ENCODE peak calls at places on chromosomes 6 and 20, in four cellular contexts. G, T, S and N are unnamed samples. For H3K4me1, the result is how much of the 10 kb centered on the place peaks cover.

GRCh38 chr6:54846243-54846856 is at the start of gene FAM83B:
- DNase-seq in G (peak), T (peak), S (no peak), N (peak)

GRCh38 chr6:30810813-30811329 is 66.5 kb upstream of the IER3 start:
- DNase-seq in G (no peak), T (no peak), S (no peak), N (peak)

GRCh38 chr6:24931296-24931695 is 4.5 kb downstream of the RIPOR2 start:
- DNase-seq in G (no peak), T (no peak), S (peak), N (no peak)

GRCh38 chr20:61328906-61329558 is 77.0 kb downstream of the CDH4 start:
- DNase-seq in G (no peak), T (no peak), S (peak), N (no peak)

GRCh38 chr6:19472168-19472567 is 365.0 kb upstream of the ID4 start:
- DNase-seq in G (peak), T (no peak), S (peak), N (no peak)

GRCh38 chr6:46113370-46113769 is 16.4 kb upstream of the ENPP4 start:
- DNase-seq in G (peak), T (no peak), S (no peak), N (peak)

GRCh38 chr6:111353914-111354464 is 129.0 kb downstream of the REV3L start:
- DNase-seq in G (peak), T (no peak), S (peak), N (no peak)

GRCh38 chr20:19758888-19759331 is 852 bp downstream of the RIN2 start:
- DNase-seq in G (peak), T (no peak), S (no peak), N (peak)

GRCh38 chr6:110562316-110562915 is 86.0 kb upstream of the SLC22A16 start:
- DNase-seq in G (no peak), T (no peak), S (no peak), N (no peak)

GRCh38 chr6:40894962-40895799 is 143.8 kb downstream of the UNC5CL start:
- DNase-seq in G (peak), T (peak), S (peak), N (peak)

GRCh38 chr6:47230579-47230978 is 79.1 kb downstream of the TNFRSF21 start:
- DNase-seq in G (no peak), T (no peak), S (no peak), N (no peak)

GRCh38 chr6:56244528-56245253 is 2.7 kb downstream of the COL21A1 start:
- DNase-seq in G (no peak), T (no peak), S (no peak), N (no peak)

GRCh38 chr6:169171951-169172350 is 81.7 kb downstream of the THBS2 start:
- DNase-seq in G (no peak), T (no peak), S (peak), N (no peak)

GRCh38 chr20:18188446-18188845 is 50.8 kb downstream of the KAT14 start:
- DNase-seq in G (no peak), T (no peak), S (peak), N (no peak)

GRCh38 chr6:111423960-111424846 is 58.8 kb downstream of the REV3L start:
- DNase-seq in G (no peak), T (no peak), S (peak), N (no peak)

GRCh38 chr6:35722121-35722761 is 14.6 kb upstream of the ARMC12 start:
- DNase-seq in G (no peak), T (no peak), S (no peak), N (no peak)

GRCh38 chr6:157823001-157823522 is at the start of gene SNX9:
- DNase-seq in G (peak), T (no peak), S (peak), N (peak)

GRCh38 chr6:6131492-6132109 is 124.9 kb upstream of the NRN1 start:
- DNase-seq in G (peak), T (peak), S (no peak), N (peak)

GRCh38 chr6:147666254-147666653 is 157.8 kb downstream of the SAMD5 start:
- DNase-seq in G (no peak), T (no peak), S (no peak), N (no peak)

GRCh38 chr6:119312875-119313338 is 36.7 kb downstream of the MAN1A1 start:
- DNase-seq in G (peak), T (no peak), S (no peak), N (no peak)

GRCh38 chr6:119312441-119312840 is 37.1 kb downstream of the MAN1A1 start:
- DNase-seq in G (no peak), T (no peak), S (no peak), N (no peak)

GRCh38 chr6:119310486-119311036 is 39.0 kb downstream of the MAN1A1 start:
- DNase-seq in G (no peak), T (no peak), S (peak), N (no peak)

GRCh38 chr6:119308994-119309657 is 40.4 kb downstream of the MAN1A1 start:
- DNase-seq in G (no peak), T (no peak), S (no peak), N (no peak)

GRCh38 chr6:119311514-119312142 is 37.9 kb downstream of the MAN1A1 start:
- DNase-seq in G (no peak), T (no peak), S (no peak), N (no peak)
- H3K9ac ChIP-seq in G (no peak), T (no peak), S (no peak), N (no peak)

DNA sequence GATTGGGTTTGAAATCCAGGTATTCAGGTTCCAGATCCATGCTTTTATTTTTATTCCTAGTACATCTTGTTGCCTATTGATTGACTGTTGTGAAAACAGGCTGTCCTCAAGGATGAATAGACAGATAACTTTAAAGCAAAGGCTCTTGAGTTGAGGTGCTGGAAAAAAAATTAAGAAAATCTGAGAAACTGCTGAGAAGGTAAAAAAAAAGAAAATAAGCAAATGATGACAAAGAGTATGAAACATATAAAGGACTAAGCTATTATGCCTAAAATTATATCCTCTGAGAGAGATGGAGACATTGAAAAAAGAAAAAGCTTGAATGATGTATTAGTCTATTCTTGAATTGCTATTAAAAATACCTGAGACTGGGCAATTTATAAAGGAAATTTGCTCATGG is 392.3 kb upstream of the RGS17 start:
- DNase-seq in G (no peak), T (no peak), S (no peak), N (no peak)
- H4K5ac ChIP-seq in G (no peak), T (no peak), S (no peak), N (no peak)

GRCh38 chr6:16318538-16318937 is 80.2 kb downstream of the GMPR start:
- DNase-seq in G (no peak), T (no peak), S (peak), N (no peak)
- H3K4me1 ChIP-seq in G (under half), T (under half), S (under half), N (under half)

GRCh38 chr6:95785785-95786184 is 208.4 kb downstream of the MANEA start:
- DNase-seq in G (no peak), T (no peak), S (no peak), N (no peak)
- H3K9ac ChIP-seq in G (no peak), T (no peak), S (no peak), N (no peak)

GRCh38 chr6:144847906-144848305 is 562.8 kb downstream of the UTRN start:
- DNase-seq in G (peak), T (no peak), S (no peak), N (no peak)
- H4K5ac ChIP-seq in G (no peak), T (no peak), S (no peak), N (no peak)

DNA sequence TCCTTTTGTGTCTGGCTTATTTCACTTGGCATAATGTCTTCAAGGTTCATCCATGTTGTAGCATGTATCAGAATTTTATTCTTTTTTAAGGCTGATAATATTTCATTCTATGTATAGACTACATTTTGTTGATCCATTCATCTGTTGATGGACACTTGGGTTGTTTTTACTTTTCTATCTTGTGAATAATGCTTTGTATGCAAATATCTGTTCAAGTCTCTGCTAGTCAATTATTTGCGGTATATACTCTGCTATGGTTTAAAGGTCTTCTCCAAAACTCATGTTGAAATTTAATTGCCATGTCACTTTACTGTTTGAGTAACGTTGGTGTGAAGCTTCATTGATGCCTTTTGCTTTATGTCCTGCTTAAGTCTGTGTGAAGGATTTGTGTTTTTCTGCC is 27.5 kb downstream of the ECI2 start:
- DNase-seq in G (no peak), T (no peak), S (no peak), N (no peak)
- H3K4me1 ChIP-seq in G (under half), T (under half), S (under half), N (under half)

GRCh38 chr6:90494067-90494773 is 92.7 kb downstream of the MAP3K7 start:
- DNase-seq in G (peak), T (no peak), S (no peak), N (peak)
- H3K9ac ChIP-seq in G (no peak), T (no peak), S (no peak), N (no peak)

GRCh38 chr6:152221806-152222628 is 414.5 kb downstream of the ESR1 start:
- DNase-seq in G (no peak), T (no peak), S (no peak), N (peak)

GRCh38 chr6:152225231-152225934 is 411.8 kb downstream of the SYNE1 start:
- DNase-seq in G (no peak), T (no peak), S (peak), N (no peak)

GRCh38 chr6:152223622-152224021 is 413.5 kb downstream of the SYNE1 start:
- DNase-seq in G (no peak), T (no peak), S (no peak), N (peak)

GRCh38 chr6:152229330-152229729 is 407.8 kb downstream of the SYNE1 start:
- DNase-seq in G (no peak), T (no peak), S (no peak), N (no peak)

DNA sequence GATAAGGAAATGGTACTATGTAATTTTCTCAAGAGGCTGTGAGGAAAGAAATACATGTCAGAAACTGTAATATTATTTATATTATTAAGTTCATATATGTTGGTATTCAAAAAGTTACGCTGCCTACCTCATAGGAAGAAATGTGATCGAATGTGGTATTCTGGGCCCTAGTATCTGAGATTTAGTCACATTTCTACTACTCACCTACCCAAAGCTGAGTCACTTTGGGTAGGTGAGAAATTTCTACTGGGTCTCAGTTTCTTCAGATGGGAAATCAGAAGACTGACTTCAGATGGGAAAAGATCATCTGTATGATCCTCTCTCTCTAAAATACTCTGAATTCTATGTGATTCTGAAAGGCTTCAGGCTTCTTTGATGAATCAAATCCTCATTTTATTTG is 411.0 kb downstream of the SYNE1 start:
- DNase-seq in G (no peak), T (no peak), S (no peak), N (no peak)
- H4K5ac ChIP-seq in G (no peak), T (no peak), S (no peak), N (no peak)

DNA sequence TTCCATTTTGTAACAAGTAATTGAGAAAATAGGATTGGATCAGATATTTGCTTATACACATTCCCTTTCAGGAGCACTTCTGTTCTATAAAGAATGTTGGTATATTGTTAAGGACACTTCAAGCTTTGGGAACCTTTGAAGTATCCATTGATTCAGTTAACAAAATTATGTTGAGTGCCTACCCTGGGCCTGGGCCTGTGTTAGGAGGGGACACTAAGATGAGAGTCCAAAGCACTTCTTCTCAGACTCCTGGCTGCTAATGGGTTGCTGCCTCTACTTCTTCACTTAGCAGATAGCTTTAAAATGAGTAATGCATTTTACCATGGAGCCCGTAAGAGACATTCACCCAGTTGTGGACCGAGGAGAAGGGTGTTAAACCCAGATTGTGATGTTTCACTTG is 40.3 kb downstream of the PTPN1 start:
- DNase-seq in G (no peak), T (no peak), S (no peak), N (no peak)
- H3K4me1 ChIP-seq in G (under half), T (under half), S (under half), N (under half)

GRCh38 chr6:151493495-151494234 is at the start of gene CCDC170:
- DNase-seq in G (peak), T (no peak), S (no peak), N (peak)
- H3K9ac ChIP-seq in G (peak), T (peak), S (peak), N (no peak)